ENCODE peak calls at places on chromosomes 11 and 22, in eight cellular contexts. U is heart right ventricle; B is psoas muscle; M is IMR-90; Y is sigmoid colon; W is GM23338; Q is CD8-positive, alpha-beta T cell; C is hepatocyte. K is an unnamed sample.

GRCh38 chr11:3131330-3131941 is 33.7 kb downstream of the OSBPL5 start:
- DNase-seq in U (no peak), B (no peak), M (no peak), Y (no peak), W (no peak), Q (no peak), C (no peak), K (no peak)

GRCh38 chr11:19323502-19323901 is 82.8 kb upstream of the E2F8 start:
- DNase-seq in U (no peak), B (no peak), M (no peak), Y (no peak), W (no peak), Q (no peak), C (no peak), K (no peak)

GRCh38 chr11:125170406-125171031 is 6.0 kb downstream of the PKNOX2 start:
- DNase-seq in U (peak), B (peak), M (peak), Y (peak), W (peak), Q (no peak), C (peak), K (no peak)

GRCh38 chr22:22759889-22760546 is 115.6 kb downstream of the GGTLC2 start:
- DNase-seq in U (no peak), B (no peak), M (no peak), Y (no peak), W (no peak), Q (no peak), C (no peak), K (no peak)

GRCh38 chr11:133081730-133082452 is 450.4 kb downstream of the OPCML start:
- DNase-seq in U (no peak), B (no peak), M (no peak), Y (no peak), W (peak), Q (no peak), C (no peak), K (no peak)

GRCh38 chr11:74013141-74013540 is 4.3 kb upstream of the UCP3 start:
- DNase-seq in U (no peak), B (no peak), M (no peak), Y (peak), W (no peak), Q (no peak), C (no peak), K (no peak)

GRCh38 chr11:131928992-131929391 is 558.6 kb downstream of the NTM start:
- DNase-seq in U (no peak), B (no peak), M (no peak), Y (no peak), W (peak), Q (no peak), C (no peak), K (no peak)

GRCh38 chr11:110621826-110622225 is 90.4 kb downstream of the ARHGAP20 start:
- DNase-seq in U (no peak), B (no peak), M (peak), Y (no peak), W (no peak), Q (no peak), C (no peak), K (no peak)

GRCh38 chr22:23401111-23401909 is 178.8 kb downstream of the IGLL1 start:
- DNase-seq in U (no peak), B (no peak), M (peak), Y (peak), W (no peak), Q (no peak), C (peak), K (no peak)

GRCh38 chr11:8260202-8260996 is 3.3 kb downstream of the LMO1 start:
- DNase-seq in U (no peak), B (no peak), M (no peak), Y (peak), W (no peak), Q (no peak), C (no peak), K (no peak)

DNA sequence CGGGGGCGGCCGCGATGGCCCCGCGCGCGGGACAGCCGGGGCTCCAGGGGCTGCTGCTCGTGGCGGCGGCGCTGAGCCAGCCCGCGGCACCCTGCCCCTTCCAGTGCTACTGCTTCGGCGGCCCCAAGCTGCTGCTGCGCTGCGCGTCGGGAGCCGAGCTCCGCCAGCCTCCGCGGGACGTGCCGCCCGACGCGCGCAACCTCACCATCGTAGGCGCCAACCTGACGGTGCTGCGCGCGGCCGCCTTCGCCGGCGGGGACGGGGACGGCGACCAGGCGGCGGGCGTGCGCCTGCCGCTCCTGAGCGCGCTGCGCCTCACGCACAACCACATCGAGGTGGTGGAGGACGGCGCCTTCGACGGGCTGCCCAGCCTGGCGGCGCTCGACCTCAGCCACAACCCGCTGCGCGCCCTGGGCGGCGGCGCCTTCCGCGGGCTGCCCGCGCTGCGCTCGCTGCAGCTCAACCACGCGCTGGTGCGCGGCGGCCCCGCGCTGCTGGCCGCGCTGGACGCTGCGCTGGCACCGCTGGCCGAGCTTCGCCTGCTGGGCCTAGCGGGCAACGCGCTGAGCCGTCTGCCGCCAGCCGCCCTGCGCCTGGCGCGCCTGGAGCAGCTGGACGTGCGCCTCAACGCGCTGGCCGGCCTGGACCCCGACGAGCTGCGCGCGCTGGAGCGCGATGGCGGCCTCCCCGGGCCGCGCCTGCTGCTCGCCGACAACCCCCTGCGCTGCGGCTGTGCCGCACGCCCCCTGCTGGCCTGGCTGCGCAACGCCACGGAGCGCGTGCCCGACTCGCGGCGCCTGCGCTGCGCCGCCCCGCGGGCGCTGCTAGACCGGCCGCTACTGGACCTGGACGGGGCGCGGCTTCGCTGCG is 697 bp downstream of the TPBGL start:
- DNase-seq in U (peak), B (peak), M (peak), Y (peak), W (peak), Q (peak), C (peak), K (no peak)
- TF ChIP-seq CTCF in U (peak), B (peak), M (peak), Y (peak), W (peak), Q (peak), C (peak), K (peak)

GRCh38 chr11:10897150-10897549 is 39.3 kb upstream of the ZBED5 start:
- DNase-seq in U (no peak), B (no peak), M (no peak), Y (no peak), W (no peak), Q (no peak), C (no peak), K (no peak)

GRCh38 chr11:10899542-10899830 is 41.6 kb upstream of the ZBED5 start:
- DNase-seq in U (no peak), B (peak), M (no peak), Y (peak), W (no peak), Q (no peak), C (peak), K (peak)

GRCh38 chr11:10896493-10896892 is 38.6 kb upstream of the ZBED5 start:
- DNase-seq in U (no peak), B (no peak), M (no peak), Y (no peak), W (no peak), Q (no peak), C (no peak), K (no peak)

GRCh38 chr11:10898763-10899541 is 41.1 kb upstream of the ZBED5 start:
- DNase-seq in U (peak), B (peak), M (no peak), Y (no peak), W (no peak), Q (no peak), C (no peak), K (no peak)

DNA sequence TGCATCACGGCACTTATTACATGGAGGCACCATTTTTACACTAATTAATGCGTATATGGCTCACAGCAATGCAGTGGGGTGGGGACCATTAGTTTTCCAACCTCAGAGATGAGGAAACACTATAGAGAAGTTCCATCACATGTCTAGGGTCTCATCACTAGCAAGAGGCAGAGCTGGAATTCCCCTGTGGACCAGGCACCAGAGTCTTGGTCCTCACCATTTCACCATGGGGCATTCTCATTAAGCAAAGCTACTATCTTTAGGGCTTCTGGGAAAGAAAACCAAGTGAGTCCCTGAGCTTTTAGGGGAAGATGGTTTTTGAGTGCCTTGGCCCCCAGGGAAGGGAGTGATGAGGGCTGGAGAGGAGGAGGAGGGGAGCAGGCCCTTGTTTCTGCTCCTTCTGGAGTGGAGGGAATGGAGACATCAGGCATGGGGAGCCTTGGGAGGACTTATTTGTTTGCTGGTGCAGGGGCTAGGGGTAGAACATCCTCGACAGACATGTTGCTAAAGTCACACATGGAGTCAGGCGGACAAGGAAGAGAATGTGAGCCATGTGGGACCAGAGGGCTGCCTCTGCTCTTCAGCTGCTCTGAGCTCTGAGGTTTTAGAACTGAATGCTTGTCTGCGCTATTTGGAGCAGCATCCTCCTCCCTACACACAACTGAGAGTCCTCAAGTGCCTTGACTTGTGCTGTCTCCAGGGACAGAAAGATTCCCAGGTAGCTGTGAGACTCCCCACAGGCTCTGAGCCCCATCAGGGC is 40.3 kb upstream of the ZBED5 start:
- DNase-seq in U (no peak), B (no peak), M (no peak), Y (no peak), W (no peak), Q (no peak), C (no peak), K (no peak)
- H3K27ac ChIP-seq in U (peak), B (peak), M (peak), Y (no peak), W (no peak), Q (no peak), C (peak), K (peak)

DNA sequence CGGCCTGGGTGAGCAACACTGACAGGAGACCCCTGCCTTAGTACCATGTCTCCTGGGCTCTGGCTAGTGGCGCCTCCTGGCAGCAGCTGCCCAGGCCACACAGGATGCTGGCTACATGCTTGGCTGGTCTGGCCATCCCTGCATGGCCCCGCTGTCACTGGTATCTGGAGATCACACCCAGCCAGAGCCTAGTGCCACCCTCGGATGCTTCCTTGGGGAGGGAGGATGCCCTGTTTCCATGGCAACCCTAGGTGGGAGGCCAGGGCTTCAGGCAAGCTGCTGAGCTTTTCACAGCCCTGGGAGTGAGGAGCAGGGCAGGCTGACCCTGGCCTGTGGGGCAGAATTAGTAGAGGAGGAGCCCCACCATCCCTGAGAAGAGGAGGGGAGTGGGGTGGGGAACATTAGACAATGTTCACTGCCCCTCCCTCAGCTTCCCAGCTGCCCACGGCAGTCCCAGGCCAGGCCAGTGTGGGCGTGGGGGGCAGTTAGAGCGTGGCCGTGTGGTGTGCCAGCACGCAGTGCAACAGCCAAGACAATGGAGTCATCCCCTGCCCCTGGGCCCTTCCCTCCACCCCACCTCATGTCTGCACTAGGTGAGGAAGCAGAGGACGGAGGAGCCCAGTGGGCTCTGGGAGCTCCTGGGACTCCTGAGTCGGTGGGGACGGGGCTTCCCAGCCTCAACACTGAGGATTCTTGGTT is 50.3 kb downstream of the PARVB start:
- DNase-seq in U (no peak), B (no peak), M (no peak), Y (no peak), W (no peak), Q (no peak), C (no peak), K (no peak)
- TF ChIP-seq CTCF in U (no peak), B (no peak), M (no peak), Y (no peak), W (no peak), Q (no peak), C (no peak), K (no peak)

GRCh38 chr22:25193130-25193529 is 6.5 kb upstream of the CRYBB3 start:
- DNase-seq in U (no peak), B (no peak), M (no peak), Y (no peak), W (no peak), Q (no peak), C (no peak), K (no peak)
- H3K27ac ChIP-seq in U (no peak), B (no peak), M (no peak), Y (no peak), W (no peak), Q (no peak), C (no peak), K (no peak)

DNA sequence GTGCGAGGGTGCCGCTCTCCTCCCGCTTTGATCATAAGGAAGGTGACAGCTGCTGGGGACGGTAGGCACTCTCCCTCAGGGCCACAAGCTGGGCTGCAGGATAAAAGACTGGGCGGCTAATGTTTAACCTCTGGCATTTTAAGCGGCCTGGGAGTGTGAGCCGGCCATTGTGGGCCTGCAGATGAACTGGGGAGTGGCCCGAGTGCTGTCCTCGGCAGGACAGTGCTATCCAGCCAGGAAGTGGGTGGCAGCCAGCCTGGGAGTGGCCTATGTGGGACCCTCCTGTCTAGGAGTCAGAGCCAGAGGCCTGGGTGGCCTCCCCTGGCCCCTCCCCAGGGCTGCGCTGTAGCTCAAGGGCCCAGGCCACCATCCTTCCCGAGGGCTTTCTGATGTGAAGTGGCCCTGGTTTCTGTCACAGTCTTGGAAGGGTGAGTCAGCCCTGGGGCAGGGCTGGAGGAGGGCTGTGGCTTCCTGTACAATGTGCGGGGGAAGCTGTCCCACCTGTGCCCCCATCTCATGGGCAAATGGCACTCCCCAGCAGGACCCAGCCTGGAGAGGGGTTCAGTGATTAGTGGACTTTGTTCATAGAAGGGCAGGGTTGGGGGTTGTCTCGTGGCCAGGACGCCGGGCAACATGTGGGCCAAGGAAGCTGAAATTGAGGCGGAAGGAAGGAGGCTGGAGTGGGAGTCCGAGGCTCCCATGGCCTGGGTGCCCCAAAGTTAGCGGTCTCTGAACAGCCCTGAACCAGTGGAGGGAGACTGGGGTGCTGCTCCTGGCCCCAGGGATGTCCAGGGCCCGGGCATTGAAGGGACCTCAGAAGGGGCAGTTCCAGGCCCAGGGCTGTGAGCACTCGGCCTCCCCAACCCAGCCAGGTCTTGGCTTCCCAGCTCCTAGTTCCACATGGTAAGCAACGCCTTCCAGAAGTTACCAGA is 59.0 kb upstream of the PRODH start:
- DNase-seq in U (no peak), B (no peak), M (no peak), Y (no peak), W (peak), Q (no peak), C (peak), K (no peak)
- TF ChIP-seq CTCF in U (no peak), B (no peak), M (no peak), Y (no peak), W (no peak), Q (no peak), C (no peak), K (no peak)

DNA sequence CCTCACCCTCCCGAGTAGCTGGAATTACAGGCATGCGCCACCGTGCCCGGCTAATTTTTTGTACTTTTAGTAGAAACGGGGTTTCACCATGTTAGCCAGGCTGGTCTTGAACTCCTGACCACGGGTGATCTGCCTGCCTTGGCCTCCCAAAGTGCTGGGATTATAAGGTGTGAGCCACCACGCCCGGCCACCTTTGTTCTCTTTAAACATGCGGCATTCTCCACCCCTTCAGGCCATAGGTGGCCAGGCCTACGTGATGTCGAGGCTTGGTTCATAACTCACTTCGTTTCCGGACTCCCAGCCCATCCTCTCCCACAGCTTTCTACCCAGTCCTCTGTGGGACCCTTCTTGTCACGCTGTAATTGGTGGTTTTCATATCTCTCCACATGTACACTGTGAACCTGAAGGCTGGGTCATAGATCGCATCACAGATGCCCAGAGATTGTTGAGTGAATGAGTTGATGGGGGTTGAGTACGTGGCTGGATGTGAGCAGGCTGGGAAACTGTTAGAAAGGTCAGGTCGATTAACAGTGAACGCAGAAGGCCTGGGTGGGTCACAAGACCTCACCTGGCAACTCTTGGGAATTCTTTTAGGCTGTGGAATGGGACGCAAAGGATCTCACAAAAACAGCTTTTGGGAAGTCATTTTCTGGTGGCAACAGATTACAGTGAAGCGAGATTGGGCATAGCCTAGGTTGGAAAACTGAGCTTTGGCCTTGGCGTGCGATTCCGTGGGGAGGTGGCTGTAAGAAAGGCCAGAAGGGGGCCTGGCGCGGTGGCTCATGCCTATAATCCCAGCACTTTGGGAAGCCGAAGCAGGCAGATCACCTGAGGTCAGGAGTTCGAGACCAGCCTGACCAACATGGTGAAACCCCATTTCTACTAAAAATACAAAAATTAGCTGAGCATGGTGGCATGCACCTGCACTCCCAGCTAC is 44.5 kb downstream of the ST14 start:
- DNase-seq in U (no peak), B (no peak), M (no peak), Y (peak), W (no peak), Q (no peak), C (no peak), K (no peak)
- H3K27ac ChIP-seq in U (no peak), B (no peak), M (no peak), Y (no peak), W (no peak), Q (no peak), C (no peak), K (no peak)

GRCh38 chr11:120929090-120929489 is 94.8 kb upstream of the TBCEL start:
- DNase-seq in U (no peak), B (no peak), M (no peak), Y (no peak), W (no peak), Q (no peak), C (no peak), K (no peak)

GRCh38 chr11:120928506-120929062 is 95.3 kb upstream of the TBCEL start:
- DNase-seq in U (no peak), B (no peak), M (no peak), Y (no peak), W (peak), Q (no peak), C (no peak), K (no peak)

GRCh38 chr11:120931057-120931779 is 92.7 kb upstream of the TBCEL start:
- DNase-seq in U (no peak), B (no peak), M (no peak), Y (no peak), W (peak), Q (no peak), C (no peak), K (no peak)

GRCh38 chr11:120932305-120932905 is 91.5 kb upstream of the TBCEL start:
- DNase-seq in U (no peak), B (no peak), M (no peak), Y (no peak), W (no peak), Q (no peak), C (no peak), K (no peak)

DNA sequence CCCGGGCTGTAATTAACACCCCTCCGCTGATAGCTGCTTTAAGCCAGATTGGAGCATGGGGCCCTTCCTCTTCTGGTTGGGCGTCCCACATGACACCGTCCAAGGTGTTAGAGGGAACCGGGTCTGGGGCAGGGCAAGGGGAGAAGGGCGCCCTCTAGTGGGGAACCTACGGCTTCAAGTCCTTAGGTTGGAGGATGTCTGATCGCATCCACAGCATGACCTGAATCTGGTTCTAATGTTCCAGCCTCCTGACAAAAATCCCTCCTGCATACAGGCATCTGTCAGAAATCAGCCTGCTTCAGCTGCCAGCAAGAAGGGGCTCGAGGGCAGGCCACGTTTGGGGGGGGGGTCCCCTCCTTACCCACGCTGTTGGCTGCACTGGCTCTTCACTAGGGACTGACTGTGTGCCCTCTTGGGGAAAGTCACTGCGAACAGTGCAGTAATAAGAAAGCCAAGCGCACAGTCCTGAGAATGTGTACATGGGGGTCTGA is 94.2 kb upstream of the TBCEL start:
- DNase-seq in U (peak), B (no peak), M (peak), Y (no peak), W (peak), Q (no peak), C (peak), K (no peak)
- TF ChIP-seq CTCF in U (peak), B (peak), M (peak), Y (peak), W (peak), Q (peak), C (peak), K (peak)